ENCODE peak calls at places on chromosomes 11 and 22, in eight cellular contexts. Y is HCT116, T is A549, Q is K562, W is GM12878, L is H1, A is HepG2, B is SK-N-SH. R is an unnamed sample.
A peak's percentile ranks its signal among the peaks of the same experiment; 100 is the strongest.

GRCh38 chr11:84234462-84235202 is 948.5 kb upstream of the CCDC90B start:
- DNase-seq in Q (no peak), Y (no peak), A (no peak), B (no peak), W (no peak), L (no peak), T (no peak), R (no peak)

GRCh38 chr22:22571429-22571828 is 12.4 kb upstream of the PRAME start:
- DNase-seq in A (no peak), T (no peak), L (no peak), W (no peak), Q (no peak), Y (no peak), B (no peak), R (no peak)

GRCh38 chr11:130052556-130052955 is 17.1 kb upstream of the APLP2 start:
- DNase-seq in B (no peak), L (no peak), T (no peak), W (no peak), A (no peak), Q (no peak), Y (no peak), R (no peak)

GRCh38 chr11:78532991-78533861 is 41.4 kb downstream of the NARS2 start:
- DNase-seq in L (no peak), A (no peak), Y (no peak), B (no peak), T (no peak), W (peak; percentile 44), Q (no peak), R (no peak)

GRCh38 chr22:45413368-45414211 is at the start of the genes RIBC2 and SMC1B:
- DNase-seq in L (peak; percentile 70), T (peak; percentile 82), W (peak; percentile 12), A (peak; percentile 47), Y (peak; percentile 87), B (no peak), Q (no peak), R (peak; percentile 76)

GRCh38 chr11:109109916-109110315 is 312.1 kb upstream of the C11orf87 start:
- DNase-seq in W (no peak), Q (no peak), T (no peak), B (no peak), A (no peak), Y (no peak), L (no peak), R (no peak)

GRCh38 chr22:18979957-18980356 is 43.9 kb upstream of the PRODH start:
- DNase-seq in A (peak; percentile 27), Q (no peak), B (no peak), T (no peak), Y (no peak), W (no peak), L (no peak), R (no peak)

GRCh38 chr11:1442163-1442562 is 44.4 kb downstream of the MOB2 start:
- DNase-seq in T (peak; percentile 42), Q (peak; percentile 77), Y (no peak), B (peak; percentile 71), L (no peak), A (no peak), W (no peak), R (no peak)

GRCh38 chr11:44398266-44399045 is 88.5 kb upstream of the ALX4 start:
- DNase-seq in W (no peak), A (no peak), T (no peak), B (no peak), L (no peak), Q (no peak), Y (no peak), R (no peak)

GRCh38 chr11:118610220-118610772 is 2.9 kb downstream of the PHLDB1 start:
- DNase-seq in B (no peak), W (no peak), Y (no peak), T (no peak), A (no peak), L (no peak), Q (no peak), R (peak; percentile 29)

GRCh38 chr22:22993184-22993583 is 77.1 kb upstream of the GNAZ start:
- DNase-seq in A (no peak), T (no peak), L (no peak), Y (no peak), W (no peak), B (no peak), Q (no peak), R (no peak)

GRCh38 chr11:85040166-85040565 is 587.0 kb downstream of the DLG2 start:
- DNase-seq in B (no peak), L (no peak), Y (no peak), W (no peak), A (no peak), Q (no peak), T (no peak), R (no peak)

GRCh38 chr22:48382197-48382596 is 1445.5 kb downstream of the BRD1 start:
- DNase-seq in W (no peak), L (no peak), Y (no peak), A (no peak), T (no peak), Q (no peak), B (peak; percentile 30), R (no peak)

GRCh38 chr22:36471341-36471821 is 10.1 kb downstream of the TXN2 start:
- DNase-seq in T (no peak), Q (no peak), Y (no peak), W (no peak), L (no peak), B (no peak), A (no peak), R (no peak)

DNA sequence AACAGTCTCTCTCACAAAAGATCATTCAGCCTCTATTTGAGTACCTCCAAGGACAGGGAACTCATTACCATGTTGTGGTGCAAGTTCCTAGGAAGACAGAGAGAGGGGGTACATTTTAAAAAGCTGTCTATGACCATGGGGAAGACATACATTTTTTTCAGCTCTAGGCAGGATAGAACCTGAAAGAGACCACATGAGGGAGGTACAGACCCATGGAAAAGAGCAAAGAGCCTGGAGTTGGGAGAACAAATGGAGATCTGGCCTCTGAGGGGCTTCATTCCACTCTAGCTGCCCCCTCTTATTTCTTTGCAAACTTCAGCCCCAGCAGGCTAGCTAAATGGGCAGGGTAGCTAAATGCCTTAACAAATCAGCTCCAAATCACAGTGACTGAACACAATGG is 36.3 kb downstream of the KCNC1 start:
- DNase-seq in Y (no peak), T (no peak), A (no peak), Q (no peak), W (no peak), L (no peak), B (no peak), R (no peak)
- TF ChIP-seq CTCF in Y (no peak), T (no peak), A (peak; percentile 61), Q (no peak), W (no peak), L (no peak), B (peak; percentile 32), R (no peak)

GRCh38 chr11:14342906-14343305 is 16.1 kb downstream of the RRAS2 start:
- DNase-seq in L (no peak), A (no peak), Y (no peak), W (no peak), T (no peak), B (no peak), Q (no peak), R (no peak)

GRCh38 chr11:14336507-14337503 is 22.2 kb downstream of the RRAS2 start:
- DNase-seq in Q (peak; percentile 29), B (no peak), Y (peak; percentile 79), T (peak; percentile 66), L (no peak), W (no peak), A (peak; percentile 85), R (peak; percentile 71)

GRCh38 chr11:14341968-14342367 is 17.0 kb downstream of the RRAS2 start:
- DNase-seq in B (no peak), Q (no peak), A (no peak), L (no peak), W (no peak), Y (no peak), T (no peak), R (no peak)

GRCh38 chr11:14339356-14339755 is 19.6 kb downstream of the RRAS2 start:
- DNase-seq in L (no peak), Q (no peak), A (no peak), B (no peak), W (no peak), T (no peak), Y (no peak), R (no peak)

GRCh38 chr11:14340721-14341120 is 18.3 kb downstream of the RRAS2 start:
- DNase-seq in B (no peak), L (no peak), Q (no peak), Y (no peak), A (no peak), W (no peak), T (no peak), R (no peak)
- H3K4me2 ChIP-seq in B (no peak overlapping the region), L (peak overlapping the region; percentile 71), Q (no peak overlapping the region), Y (no peak overlapping the region), A (no peak overlapping the region), W (no peak overlapping the region), T (no peak overlapping the region), R (no peak overlapping the region)

DNA sequence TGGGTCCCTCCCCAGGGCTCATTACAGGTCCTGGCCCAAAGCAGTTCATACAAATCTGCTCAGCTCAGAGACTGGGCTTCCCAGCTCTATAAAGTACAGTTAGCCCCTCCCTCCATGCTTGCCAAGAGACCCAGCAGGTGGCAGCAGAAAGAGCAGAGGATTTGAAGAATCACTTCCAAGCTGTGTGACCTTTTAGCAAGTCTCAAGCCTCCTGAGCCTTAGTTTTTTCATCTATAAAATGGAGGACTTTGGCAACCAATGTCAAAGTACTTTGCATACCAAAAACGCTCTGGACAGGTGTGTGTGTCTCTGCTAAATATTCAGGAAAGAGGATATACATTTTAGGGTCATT is 26.6 kb downstream of the RELT start:
- DNase-seq in B (no peak), T (no peak), A (no peak), W (no peak), Y (no peak), Q (peak; percentile 36), L (no peak), R (peak; percentile 25)
- TF ChIP-seq MAX in B (no peak), T (no peak), A (no peak), W (no peak), Y (no peak), Q (no peak), L (no peak), R (no peak)

GRCh38 chr11:34891611-34892010 is 24.6 kb downstream of the APIP start:
- DNase-seq in Y (no peak), T (no peak), Q (no peak), L (no peak), B (no peak), A (peak; percentile 63), W (no peak), R (no peak)

GRCh38 chr11:34890812-34891211 is 25.4 kb downstream of the APIP start:
- DNase-seq in Q (peak; percentile 17), A (peak; percentile 59), L (no peak), W (no peak), T (no peak), Y (peak; percentile 56), B (peak; percentile 28), R (peak; percentile 58)

GRCh38 chr11:34887260-34887659 is 28.9 kb downstream of the APIP start:
- DNase-seq in W (no peak), Q (no peak), L (no peak), T (no peak), A (no peak), Y (no peak), B (no peak), R (no peak)

GRCh38 chr11:34886609-34887008 is 29.6 kb downstream of the APIP start:
- DNase-seq in Q (no peak), L (no peak), A (peak; percentile 28), B (no peak), Y (no peak), W (no peak), T (no peak), R (no peak)

DNA sequence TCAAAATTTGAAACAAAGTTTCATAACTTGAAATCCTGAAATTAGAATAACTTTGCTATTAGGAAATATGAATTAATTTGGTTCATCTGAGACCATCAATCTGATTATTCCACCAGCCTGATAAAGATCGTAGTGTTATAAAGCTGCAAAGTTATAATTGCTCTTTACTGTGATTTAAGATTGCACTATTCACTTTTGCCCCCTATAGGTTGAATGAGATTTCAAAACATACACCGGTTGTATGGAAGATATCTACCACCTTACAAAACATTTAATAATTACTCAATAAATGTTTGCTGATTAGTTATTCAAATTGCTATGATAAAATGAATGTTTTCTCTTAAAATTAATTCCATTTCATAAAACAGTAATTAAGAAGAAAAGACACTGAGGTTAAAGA is 26.1 kb downstream of the APIP start:
- DNase-seq in Y (no peak), Q (no peak), B (no peak), A (no peak), W (no peak), T (no peak), L (no peak), R (peak; percentile 23)
- TF ChIP-seq CTCF in Y (peak; percentile 59), Q (peak; percentile 45), B (peak; percentile 49), A (peak; percentile 50), W (no peak), T (peak; percentile 55), L (peak; percentile 6), R (peak; percentile 8)